ENCODE peak calls at places on chromosomes 16 and 17, in eight cellular contexts. G is left lung, C is endodermal cell, W is ovary, U is esophagus squamous epithelium, R is heart right ventricle, L is transverse colon, K is breast epithelium. H is an unnamed sample. For H3K4me1, the result is how much of the 10 kb centered on the place peaks cover.

GRCh38 chr16:57446530-57447141 is 549 bp downstream of the CIAPIN1 start:
- DNase-seq in G (no peak), C (no peak), W (peak), U (no peak), R (no peak), L (peak), K (no peak), H (no peak)

GRCh38 chr17:77523562-77523961 is 382.8 kb downstream of the SEC14L1 start:
- DNase-seq in G (no peak), C (no peak), W (no peak), U (no peak), R (no peak), L (no peak), K (no peak), H (no peak)

GRCh38 chr17:77963441-77963840 is 4.9 kb downstream of the TNRC6C start:
- DNase-seq in G (no peak), C (no peak), W (peak), U (no peak), R (no peak), L (peak), K (peak), H (no peak)

GRCh38 chr17:22517716-22518115 is 825.4 kb downstream of the KCNJ18 start:
- DNase-seq in G (no peak), C (no peak), W (no peak), U (no peak), R (no peak), L (no peak), K (no peak), H (no peak)

GRCh38 chr17:17345686-17346427 is 42.7 kb downstream of the NT5M start:
- DNase-seq in G (no peak), C (peak), W (no peak), U (no peak), R (no peak), L (no peak), K (no peak), H (peak)

GRCh38 chr16:1929578-1930337 is 11.5 kb upstream of the HS3ST6 start:
- DNase-seq in G (peak), C (peak), W (peak), U (peak), R (peak), L (peak), K (peak), H (peak)

GRCh38 chr16:50744911-50745310 is 3.0 kb downstream of the CYLD start:
- DNase-seq in G (no peak), C (no peak), W (no peak), U (no peak), R (no peak), L (no peak), K (no peak), H (no peak)

GRCh38 chr16:48117217-48118105 is 38.3 kb downstream of the ABCC12 start:
- DNase-seq in G (peak), C (peak), W (no peak), U (no peak), R (peak), L (peak), K (no peak), H (no peak)

GRCh38 chr17:35977509-35977908 is 3.8 kb downstream of the CCL16 start:
- DNase-seq in G (no peak), C (no peak), W (no peak), U (no peak), R (no peak), L (no peak), K (no peak), H (no peak)

DNA sequence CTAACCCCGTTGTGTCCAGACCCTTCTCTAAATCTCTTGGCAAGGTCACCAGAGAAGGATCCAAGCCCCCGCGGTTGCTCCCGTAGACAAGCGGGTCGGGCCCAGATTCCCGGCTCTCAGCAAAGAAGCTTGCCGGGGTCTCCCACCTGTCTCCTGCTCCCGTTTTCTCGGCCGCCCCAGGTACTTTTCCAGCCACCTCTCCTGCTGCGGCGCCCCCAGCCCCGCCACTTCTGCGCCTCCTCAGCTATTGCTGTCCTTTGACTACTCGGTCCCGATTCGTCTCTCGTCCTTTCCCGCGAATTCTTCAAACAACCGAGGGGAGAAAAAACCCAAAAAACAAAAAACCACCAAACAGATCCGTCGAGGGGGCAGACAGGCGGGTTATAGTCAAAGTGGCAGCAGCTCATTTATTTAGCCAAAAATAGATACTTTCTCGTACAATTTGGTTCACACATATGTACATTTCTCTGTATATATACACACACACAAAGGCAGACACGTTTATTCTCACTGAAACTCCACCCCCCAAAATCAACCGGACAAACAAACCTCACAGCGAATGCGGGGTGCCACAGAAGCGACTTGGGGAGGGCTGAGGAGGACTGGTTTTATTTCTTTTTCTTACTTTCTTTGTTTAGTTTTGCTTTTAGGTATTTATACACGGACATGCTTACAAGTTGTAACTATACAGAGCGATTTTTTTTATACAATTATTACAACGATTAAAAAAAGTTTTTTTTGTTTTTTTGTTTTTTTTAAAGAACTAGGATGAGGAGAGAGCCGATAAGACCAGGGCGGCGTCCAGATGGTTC is 3.5 kb downstream of the IRX3 start:
- DNase-seq in G (peak), C (peak), W (no peak), U (no peak), R (no peak), L (no peak), K (no peak), H (no peak)
- H3K4me3 ChIP-seq in G (peak), C (peak), W (no peak), U (no peak), R (no peak), L (no peak), K (peak), H (no peak)

DNA sequence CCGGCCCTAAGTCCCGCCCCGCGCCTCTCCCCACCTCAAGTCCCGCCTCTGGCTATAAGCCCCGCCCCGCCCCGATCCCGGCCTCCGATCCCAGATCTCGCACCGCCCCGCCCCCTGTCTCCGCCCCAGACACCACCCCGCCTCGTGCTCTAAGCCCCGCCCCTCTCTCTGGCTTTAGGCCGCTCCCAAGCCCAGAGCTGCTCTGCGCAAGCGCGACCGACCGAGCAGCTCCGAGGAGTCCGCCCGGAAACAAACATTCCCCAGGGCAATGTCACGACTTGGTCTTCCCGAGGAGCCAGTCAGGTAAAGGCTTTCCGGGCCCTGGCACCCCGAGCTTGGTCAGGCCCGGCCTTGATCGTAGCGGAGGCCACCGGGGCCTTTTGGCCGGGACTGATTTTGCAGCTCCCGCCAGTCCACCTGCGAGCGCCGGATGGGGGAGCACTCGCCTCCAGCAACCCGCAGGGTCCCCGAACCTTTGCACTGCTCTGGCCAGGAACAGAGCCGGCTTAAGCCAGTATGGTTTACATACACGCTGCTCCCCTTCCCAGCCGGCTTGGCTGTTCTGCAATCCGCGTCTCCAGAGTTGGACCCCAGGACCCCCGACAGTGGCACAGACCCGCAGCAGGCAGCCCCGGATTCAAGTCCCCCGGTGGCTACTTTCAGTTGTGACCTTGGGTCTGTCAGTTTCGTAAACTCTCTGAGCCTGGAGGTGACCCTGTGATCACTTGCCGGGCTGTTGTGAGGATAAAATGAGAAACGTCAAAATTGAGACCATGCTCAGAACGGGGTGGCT is at the start of gene NUDT7:
- DNase-seq in G (peak), C (peak), W (peak), U (peak), R (peak), L (peak), K (peak), H (peak)
- TF ChIP-seq CTCF in G (no peak), C (peak), W (peak), U (no peak), R (peak), L (no peak), K (no peak), H (peak)

GRCh38 chr17:57806083-57806830 is 43.6 kb downstream of the MRPS23 start:
- DNase-seq in G (no peak), C (peak), W (no peak), U (no peak), R (no peak), L (no peak), K (no peak), H (no peak)

GRCh38 chr17:57801044-57801711 is 48.7 kb downstream of the MRPS23 start:
- DNase-seq in G (no peak), C (peak), W (no peak), U (no peak), R (no peak), L (no peak), K (no peak), H (no peak)

GRCh38 chr17:57808882-57809281 is 41.0 kb downstream of the MRPS23 start:
- DNase-seq in G (no peak), C (peak), W (no peak), U (no peak), R (no peak), L (no peak), K (no peak), H (no peak)

GRCh38 chr17:57803026-57803425 is 46.8 kb downstream of the MRPS23 start:
- DNase-seq in G (no peak), C (peak), W (no peak), U (no peak), R (no peak), L (no peak), K (no peak), H (no peak)
- H3K4me1 ChIP-seq in G (under half), C (under half), W (under half), U (under half), R (under half), L (under half), K (under half), H (under half)

DNA sequence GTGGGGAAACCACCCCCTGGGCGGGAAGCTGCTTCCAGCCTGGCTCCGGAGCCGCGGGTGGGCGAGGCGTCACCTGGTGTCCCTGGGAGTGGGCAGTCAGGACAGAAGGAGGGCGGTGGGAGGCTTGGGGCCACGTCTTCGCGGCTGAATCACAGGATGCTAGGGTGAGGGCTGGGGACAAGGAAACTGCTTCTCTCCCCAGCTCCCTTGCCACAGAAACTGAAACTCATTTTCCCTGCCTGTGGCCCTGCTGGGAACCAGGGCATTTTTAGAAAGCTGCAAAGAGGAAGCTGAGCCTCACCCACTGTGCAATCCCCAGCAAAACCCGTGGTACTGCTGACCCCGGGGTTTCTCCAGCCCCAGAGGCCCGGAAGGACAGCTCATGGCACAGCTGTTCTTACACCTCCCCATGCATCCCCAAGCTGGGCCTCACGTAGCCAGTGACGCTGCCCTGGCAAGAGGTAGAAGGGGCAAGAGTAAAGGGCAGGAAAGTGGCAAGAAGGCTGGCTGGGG is 8.2 kb downstream of the RHBDF2 start:
- DNase-seq in G (peak), C (no peak), W (peak), U (no peak), R (peak), L (peak), K (no peak), H (peak)
- H3K4me3 ChIP-seq in G (peak), C (no peak), W (no peak), U (no peak), R (no peak), L (no peak), K (peak), H (peak)

GRCh38 chr17:69677130-69677529 is 262.6 kb downstream of the MAP2K6 start:
- DNase-seq in G (no peak), C (no peak), W (no peak), U (no peak), R (no peak), L (no peak), K (no peak), H (no peak)
- TF ChIP-seq CTCF in G (no peak), C (no peak), W (no peak), U (no peak), R (peak), L (no peak), K (no peak), H (no peak)

DNA sequence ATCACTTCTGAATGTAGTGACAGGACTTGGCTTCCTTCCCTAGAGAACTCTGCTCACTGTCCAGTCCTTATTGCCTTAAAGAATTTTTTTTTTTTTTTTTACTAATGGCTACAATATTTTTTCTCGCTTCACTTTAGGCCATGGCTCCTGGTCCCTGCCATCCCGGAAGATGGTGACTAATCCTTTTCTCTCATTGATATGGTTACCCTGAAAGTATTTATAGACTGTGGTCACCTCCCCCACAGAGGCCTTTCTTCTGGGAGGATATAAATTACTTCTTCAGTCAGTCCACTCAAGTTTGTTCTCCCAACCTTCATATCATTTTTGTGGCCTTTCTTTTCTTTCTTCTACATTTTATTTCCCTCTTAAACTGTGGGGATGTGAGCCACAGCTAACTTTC is 524.9 kb upstream of the PSMD7 start:
- DNase-seq in G (no peak), C (no peak), W (no peak), U (no peak), R (no peak), L (no peak), K (no peak), H (no peak)
- H3K4me1 ChIP-seq in G (under half), C (under half), W (under half), U (under half), R (under half), L (under half), K (under half), H (under half)

DNA sequence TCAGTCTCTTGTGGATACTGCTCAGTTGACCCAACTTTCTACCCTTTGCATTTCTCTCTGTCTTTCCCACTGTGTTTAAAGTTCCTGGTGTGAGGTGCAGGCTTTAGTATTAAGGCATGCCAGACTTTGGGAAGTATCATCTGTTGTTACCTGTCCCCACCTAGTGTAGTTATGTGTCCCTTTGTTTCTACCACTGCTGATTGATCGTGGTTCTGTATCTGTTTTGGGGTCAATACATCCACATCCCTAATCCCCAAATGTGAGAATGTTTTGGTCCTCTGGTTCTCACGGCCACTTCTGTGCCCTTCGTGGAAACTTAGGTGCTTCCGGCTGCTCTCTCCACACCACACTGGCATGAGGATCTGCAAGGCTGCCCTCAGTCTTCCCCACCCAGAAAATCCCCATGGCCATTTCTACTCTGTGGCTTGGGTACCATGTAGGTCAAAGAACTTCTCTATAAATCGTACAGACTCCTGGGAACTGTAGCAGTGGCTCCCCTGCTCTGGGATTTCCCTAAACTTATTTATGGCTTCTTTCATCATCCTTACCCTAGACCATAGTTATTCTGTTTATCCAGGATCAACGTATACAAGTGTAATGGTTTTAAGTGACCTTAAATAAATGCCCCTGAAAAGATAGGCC is 443.2 kb downstream of the XYLT1 start:
- DNase-seq in G (no peak), C (no peak), W (no peak), U (no peak), R (no peak), L (no peak), K (no peak), H (no peak)
- H3K4me3 ChIP-seq in G (no peak), C (no peak), W (no peak), U (no peak), R (no peak), L (no peak), K (no peak), H (no peak)

GRCh38 chr16:53207810-53208752 is 153.3 kb downstream of the CHD9 start:
- DNase-seq in G (no peak), C (peak), W (peak), U (no peak), R (no peak), L (peak), K (peak), H (no peak)

GRCh38 chr16:53212899-53213235 is 158.1 kb downstream of the CHD9 start:
- DNase-seq in G (no peak), C (no peak), W (no peak), U (no peak), R (no peak), L (no peak), K (no peak), H (no peak)

GRCh38 chr16:53211253-53211652 is 156.5 kb downstream of the CHD9 start:
- DNase-seq in G (no peak), C (no peak), W (no peak), U (no peak), R (no peak), L (no peak), K (no peak), H (no peak)

GRCh38 chr16:53213542-53213941 is 158.8 kb downstream of the CHD9 start:
- DNase-seq in G (no peak), C (no peak), W (no peak), U (no peak), R (no peak), L (no peak), K (no peak), H (no peak)

DNA sequence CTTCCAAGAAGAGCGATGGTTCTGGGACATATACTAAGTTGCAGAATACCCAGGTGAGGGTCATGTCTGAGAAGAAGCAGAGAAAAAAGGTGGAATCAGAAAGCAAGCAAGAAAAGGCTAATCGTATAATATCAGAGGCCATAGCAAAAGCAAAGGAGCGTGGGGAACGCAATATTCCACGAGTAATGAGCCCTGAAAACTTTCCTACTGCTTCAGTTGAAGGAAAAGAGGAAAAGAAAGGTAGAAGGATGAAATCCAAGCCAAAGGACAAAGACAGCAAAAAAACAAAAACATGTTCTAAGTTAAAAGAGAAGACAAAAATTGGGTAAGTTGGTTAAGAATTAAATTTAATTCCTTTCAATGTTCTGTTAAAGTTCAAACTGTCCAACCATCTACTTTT is 154.7 kb downstream of the CHD9 start:
- DNase-seq in G (no peak), C (no peak), W (no peak), U (no peak), R (no peak), L (no peak), K (no peak), H (no peak)
- TF ChIP-seq CTCF in G (no peak), C (no peak), W (no peak), U (no peak), R (no peak), L (no peak), K (no peak), H (no peak)